ENCODE peak calls at places on chromosomes 5 and 9, in six cellular contexts. P is Karpas-422, R is A549, F is endothelial cell of umbilical vein, M is fibroblast of lung, Z is GM23248. X is an unnamed sample.

GRCh38 chr5:38601843-38602424 is 45.5 kb upstream of the LIFR start:
- DNase-seq in P (no peak), R (no peak), F (no peak), M (peak), Z (peak), X (no peak)

GRCh38 chr5:93073547-93073946 is 507.5 kb downstream of the NR2F1-AS1 start:
- DNase-seq in P (no peak), R (no peak), F (no peak), M (no peak), Z (no peak), X (no peak)

GRCh38 chr5:139647406-139648204 is 544 bp upstream of the CXXC5 start:
- DNase-seq in P (no peak), R (no peak), F (no peak), M (no peak), Z (no peak), X (no peak)

GRCh38 chr5:117041926-117042595 is 467.4 kb upstream of the SEMA6A start:
- DNase-seq in P (no peak), R (no peak), F (no peak), M (no peak), Z (no peak), X (no peak)

GRCh38 chr5:84535281-84535680 is 150.6 kb upstream of the EDIL3 start:
- DNase-seq in P (no peak), R (no peak), F (no peak), M (peak), Z (no peak), X (no peak)

GRCh38 chr5:647311-647710 is 35.2 kb downstream of the CEP72 start:
- DNase-seq in P (no peak), R (no peak), F (no peak), M (no peak), Z (no peak), X (no peak)

GRCh38 chr5:169762338-169763095 is 125.4 kb downstream of the DOCK2 start:
- DNase-seq in P (no peak), R (no peak), F (no peak), M (peak), Z (peak), X (no peak)

GRCh38 chr9:3385871-3386270 is 139.9 kb downstream of the RFX3 start:
- DNase-seq in P (no peak), R (no peak), F (no peak), M (no peak), Z (no peak), X (no peak)

GRCh38 chr5:65020492-65020891 is 251.8 kb downstream of the CWC27 start:
- DNase-seq in P (no peak), R (no peak), F (no peak), M (no peak), Z (no peak), X (no peak)

GRCh38 chr5:38379360-38379827 is 121.0 kb downstream of the EGFLAM start:
- DNase-seq in P (no peak), R (no peak), F (no peak), M (no peak), Z (no peak), X (no peak)

GRCh38 chr9:89386797-89387196 is 68.5 kb downstream of the SECISBP2 start:
- DNase-seq in P (no peak), R (no peak), F (no peak), M (no peak), Z (no peak), X (no peak)

GRCh38 chr5:63164339-63164738 is 585.7 kb downstream of the LRRC70 start:
- DNase-seq in P (no peak), R (no peak), F (no peak), M (no peak), Z (no peak), X (no peak)

GRCh38 chr5:54524704-54525103 is 7.1 kb downstream of the SNX18 start:
- DNase-seq in P (no peak), R (no peak), F (peak), M (no peak), Z (peak), X (peak)

GRCh38 chr5:54525692-54526091 is 8.1 kb downstream of the SNX18 start:
- DNase-seq in P (no peak), R (no peak), F (no peak), M (no peak), Z (no peak), X (no peak)

GRCh38 chr5:54523534-54523933 is 6.0 kb downstream of the SNX18 start:
- DNase-seq in P (no peak), R (no peak), F (no peak), M (no peak), Z (no peak), X (no peak)

GRCh38 chr5:54525226-54525625 is 7.7 kb downstream of the SNX18 start:
- DNase-seq in P (no peak), R (no peak), F (no peak), M (no peak), Z (no peak), X (no peak)

DNA sequence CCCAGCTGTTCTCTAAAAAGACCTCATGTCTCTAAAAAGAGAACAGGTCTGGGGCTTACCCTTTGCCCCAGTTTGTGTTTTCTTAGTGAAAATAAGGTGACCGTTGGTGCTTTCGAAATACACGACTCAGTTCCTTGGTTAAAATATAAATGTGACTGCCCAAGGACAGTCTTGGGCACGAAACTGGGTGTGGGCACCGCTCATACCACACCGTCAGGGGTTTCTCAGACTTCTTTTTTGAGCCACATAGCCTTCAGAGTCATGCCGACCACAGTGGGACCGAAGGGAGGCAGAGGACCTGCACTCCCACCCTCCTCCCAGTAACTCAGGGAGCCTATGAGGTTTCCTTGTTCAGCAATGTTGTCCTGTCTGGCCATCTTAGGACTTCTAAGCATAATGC is 6.5 kb downstream of the SNX18 start:
- DNase-seq in P (no peak), R (no peak), F (no peak), M (no peak), Z (no peak), X (no peak)
- H3K4me3 ChIP-seq in P (no peak), R (no peak), F (no peak), M (no peak), Z (peak), X (no peak)

DNA sequence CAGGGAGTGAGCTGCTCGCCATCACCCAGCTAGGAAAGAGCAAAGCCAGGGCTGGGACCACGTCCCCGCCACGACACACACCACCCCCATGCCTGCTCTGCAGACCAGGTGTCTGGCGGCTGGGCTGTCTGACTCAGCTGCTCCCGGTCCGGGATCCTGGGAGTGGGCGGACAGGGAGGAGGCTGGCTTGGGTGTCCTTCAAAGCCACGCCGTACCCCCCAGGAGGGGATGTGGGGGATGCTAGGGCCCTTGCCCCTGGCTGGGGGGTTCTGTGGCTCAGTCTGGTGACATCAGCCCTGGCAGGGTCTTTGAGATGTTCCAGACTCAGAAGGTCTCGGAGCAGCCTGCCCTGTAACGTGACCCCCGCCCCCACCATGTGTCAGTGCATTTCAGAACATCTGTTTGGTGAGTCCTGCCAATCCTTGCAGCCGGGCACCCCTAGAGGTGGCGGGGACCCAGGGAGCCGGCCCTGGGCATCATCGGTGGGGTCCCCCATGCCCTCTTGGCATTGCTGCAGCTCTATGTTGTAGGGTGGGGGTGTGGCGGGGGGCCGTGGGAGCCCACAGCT is 62.3 kb downstream of the HMCN2 start:
- DNase-seq in P (no peak), R (no peak), F (no peak), M (peak), Z (peak), X (peak)
- H3K4me3 ChIP-seq in P (no peak), R (no peak), F (no peak), M (no peak), Z (no peak), X (no peak)

GRCh38 chr5:59562756-59563389 is 330.7 kb downstream of the PDE4D start:
- DNase-seq in P (no peak), R (peak), F (peak), M (peak), Z (peak), X (peak)
- H3K4me3 ChIP-seq in P (no peak), R (no peak), F (peak), M (no peak), Z (no peak), X (no peak)

DNA sequence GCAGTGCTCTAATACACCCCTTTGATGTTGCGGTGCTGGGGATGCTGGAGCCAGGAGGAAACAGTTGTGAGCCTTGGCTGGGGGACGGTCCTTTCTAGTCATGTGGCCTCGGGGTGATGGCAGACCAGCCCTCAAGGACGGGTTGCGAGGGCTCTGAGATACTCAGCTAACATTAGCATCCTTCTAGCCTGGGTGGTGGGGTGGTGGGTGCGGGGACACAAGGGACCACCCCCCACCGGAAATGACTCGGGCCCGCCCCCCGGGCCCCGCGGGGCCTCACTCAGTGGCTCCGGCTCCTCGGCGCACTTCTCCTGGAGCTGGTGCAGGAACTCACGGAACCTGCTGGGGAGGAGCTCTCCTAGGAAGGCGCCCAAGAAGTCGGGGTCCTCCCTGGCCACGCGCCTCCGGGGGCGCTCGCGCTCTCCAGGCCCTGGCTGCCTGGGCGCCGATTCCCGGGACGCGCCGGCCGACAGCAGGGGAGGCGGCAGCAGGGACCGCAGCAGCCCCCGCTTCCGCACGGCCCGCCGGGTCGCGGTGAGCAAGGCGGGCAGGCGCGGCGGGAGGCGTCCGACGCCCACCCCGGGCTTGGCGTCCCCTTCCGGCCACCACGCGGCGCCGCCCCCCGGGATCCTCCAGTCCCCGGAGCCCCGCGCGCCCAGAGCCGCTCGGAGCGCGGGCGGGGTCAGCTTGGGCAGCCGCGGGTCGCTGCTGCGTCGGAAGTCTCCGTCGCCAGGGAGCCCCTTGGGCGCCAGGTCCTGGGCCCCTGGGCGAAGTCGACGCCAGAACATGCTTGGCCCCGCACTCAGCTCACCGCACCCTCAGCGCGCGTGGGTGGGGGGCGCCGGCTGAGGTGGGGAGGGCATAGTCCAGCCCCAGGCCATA is 873 bp downstream of the C9orf50 start:
- DNase-seq in P (no peak), R (peak), F (no peak), M (no peak), Z (peak), X (no peak)
- H3K4me3 ChIP-seq in P (no peak), R (peak), F (peak), M (peak), Z (peak), X (peak)

GRCh38 chr9:126342621-126343031 is 16.0 kb downstream of the MVB12B start:
- DNase-seq in P (no peak), R (no peak), F (no peak), M (no peak), Z (no peak), X (no peak)
- H3K4me3 ChIP-seq in P (no peak), R (no peak), F (no peak), M (no peak), Z (no peak), X (no peak)

DNA sequence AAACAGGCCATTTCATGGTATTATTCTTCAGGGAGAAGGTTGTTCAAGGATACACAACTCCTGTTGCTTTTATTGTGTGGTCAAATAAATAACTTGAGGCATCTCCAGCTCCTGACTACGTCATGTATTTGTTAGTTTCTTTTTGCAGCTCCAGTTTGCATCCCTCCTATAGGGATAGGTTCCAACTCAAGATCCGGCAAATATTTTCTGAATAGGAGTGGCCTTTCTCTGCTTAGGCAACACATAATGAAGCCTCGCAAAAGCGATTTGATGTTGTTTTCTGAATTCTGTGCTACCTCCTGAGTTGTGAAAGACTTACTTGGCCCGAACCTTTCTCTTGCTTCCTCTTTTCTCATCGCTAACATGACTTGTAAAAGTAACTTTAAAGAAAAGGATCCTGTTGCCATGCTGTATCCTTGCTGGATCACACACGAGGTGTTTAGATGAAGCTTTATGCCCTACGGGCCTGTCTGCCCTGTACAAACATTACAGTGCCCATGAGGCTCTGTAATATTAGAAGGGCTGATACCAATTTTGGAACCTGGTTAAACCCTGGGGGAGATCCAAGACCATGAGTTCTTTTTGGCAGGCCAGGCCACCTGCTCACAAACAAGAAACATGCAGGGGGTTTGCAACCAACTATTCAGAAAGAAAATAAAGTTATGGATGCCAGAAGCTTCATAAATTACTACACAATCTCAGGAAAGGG is 149.8 kb upstream of the FGF10 start:
- DNase-seq in P (no peak), R (no peak), F (no peak), M (no peak), Z (peak), X (no peak)
- H3K4me3 ChIP-seq in P (no peak), R (no peak), F (no peak), M (no peak), Z (peak), X (no peak)

GRCh38 chr5:119379929-119380328 is 24.1 kb downstream of the TNFAIP8 start:
- DNase-seq in P (no peak), R (no peak), F (no peak), M (no peak), Z (no peak), X (no peak)

GRCh38 chr5:119378075-119378699 is 22.4 kb downstream of the TNFAIP8 start:
- DNase-seq in P (no peak), R (no peak), F (no peak), M (peak), Z (peak), X (no peak)

GRCh38 chr5:119373449-119373858 is 17.6 kb downstream of the TNFAIP8 start:
- DNase-seq in P (no peak), R (no peak), F (no peak), M (no peak), Z (no peak), X (no peak)

GRCh38 chr5:119379096-119379495 is 23.3 kb downstream of the TNFAIP8 start:
- DNase-seq in P (no peak), R (no peak), F (no peak), M (no peak), Z (no peak), X (no peak)

GRCh38 chr5:119377066-119377465 is 21.2 kb downstream of the TNFAIP8 start:
- DNase-seq in P (no peak), R (no peak), F (no peak), M (no peak), Z (no peak), X (no peak)
- H3K4me3 ChIP-seq in P (no peak), R (no peak), F (no peak), M (no peak), Z (no peak), X (no peak)